ENCODE peak calls at places on chromosome 6, in eight cellular contexts. M, U, W, L, A, I, Q and C are unnamed samples.

GRCh38 chr6:6885521-6886088 is 222.2 kb upstream of the RREB1 start:
- DNase-seq in M (no peak), U (peak; percentile 26), W (no peak), L (no peak), A (peak; percentile 85), I (no peak), Q (no peak), C (no peak)

GRCh38 chr6:10554826-10555225 is 33.7 kb downstream of the GCNT2 start:
- DNase-seq in M (no peak), U (no peak), W (no peak), L (no peak), A (no peak), I (no peak), Q (no peak), C (no peak)

GRCh38 chr6:170575250-170575649 is 9.2 kb downstream of the PDCD2 start:
- DNase-seq in M (no peak), U (peak; percentile 20), W (peak; percentile 47), L (no peak), A (no peak), I (no peak), Q (no peak), C (no peak)

GRCh38 chr6:54717849-54718455 is 128.6 kb upstream of the FAM83B start:
- DNase-seq in M (peak; percentile 55), U (peak; percentile 50), W (peak; percentile 37), L (peak; percentile 13), A (no peak), I (peak; percentile 3), Q (peak; percentile 66), C (no peak)

GRCh38 chr6:155495011-155495768 is 39.6 kb upstream of the NOX3 start:
- DNase-seq in M (no peak), U (peak; percentile 94), W (peak; percentile 78), L (no peak), A (no peak), I (no peak), Q (peak; percentile 45), C (peak; percentile 79)

GRCh38 chr6:11773013-11773412 is 5.6 kb downstream of the ADTRP start:
- DNase-seq in M (no peak), U (no peak), W (no peak), L (no peak), A (no peak), I (no peak), Q (no peak), C (no peak)

GRCh38 chr6:149393002-149393679 is 6.9 kb upstream of the SUMO4 start:
- DNase-seq in M (no peak), U (no peak), W (peak; percentile 33), L (no peak), A (no peak), I (no peak), Q (no peak), C (no peak)

GRCh38 chr6:132919476-132919875 is 105.1 kb downstream of the RPS12 start:
- DNase-seq in M (no peak), U (peak; percentile 99), W (peak; percentile 95), L (no peak), A (peak; percentile 78), I (no peak), Q (no peak), C (peak; percentile 96)

GRCh38 chr6:71965404-71965803 is 79.1 kb downstream of the RIMS1 start:
- DNase-seq in M (no peak), U (no peak), W (peak; percentile 2), L (no peak), A (no peak), I (no peak), Q (no peak), C (no peak)

GRCh38 chr6:158711264-158711663 is 61.4 kb downstream of the SYTL3 start:
- DNase-seq in M (no peak), U (peak; percentile 88), W (no peak), L (no peak), A (no peak), I (no peak), Q (no peak), C (no peak)